ENCODE peak calls at places on chromosomes 11 and 22, in eight cellular contexts. J is stomach; R is stimulated activated CD4-positive, alpha-beta T cell treated with anti-CD3 and anti-CD28 coated beads, TNF-alpha, amount 100 ng/mL, for 4 hours; E is H4; G is IMR-90; N is tibial artery; T is GM12878; I is amygdala. L is an unnamed sample.

GRCh38 chr22:47218671-47219070 is 456.2 kb downstream of the TBC1D22A start:
- DNase-seq in J (peak), E (no peak), R (no peak), G (no peak), N (no peak), T (no peak), I (no peak), L (no peak)

GRCh38 chr11:13140028-13140870 is 131.1 kb downstream of the RASSF10 start:
- DNase-seq in E (peak), J (peak), T (peak), I (no peak), G (peak), N (no peak), R (no peak), L (no peak)

GRCh38 chr22:28441720-28442263 is 237.8 kb downstream of the TTC28 start:
- DNase-seq in R (no peak), J (no peak), T (no peak), G (no peak), E (no peak), N (no peak), I (no peak), L (no peak)

GRCh38 chr22:25153961-25154685 is 45.5 kb upstream of the CRYBB3 start:
- DNase-seq in R (no peak), I (no peak), T (no peak), G (no peak), E (peak), N (peak), J (peak), L (no peak)

GRCh38 chr22:43435851-43436535 is 24.2 kb downstream of the MPPED1 start:
- DNase-seq in T (no peak), R (no peak), N (no peak), J (peak), I (no peak), E (peak), G (no peak), L (no peak)

GRCh38 chr22:31143537-31143936 is 3.2 kb upstream of the PLA2G3 start:
- DNase-seq in T (no peak), J (no peak), I (no peak), R (no peak), G (no peak), N (no peak), E (no peak), L (no peak)

GRCh38 chr11:16811136-16812020 is 72.9 kb downstream of the C11orf58 start:
- DNase-seq in J (no peak), I (no peak), G (no peak), E (no peak), R (no peak), T (no peak), N (no peak), L (no peak)

GRCh38 chr11:121591405-121592033 is 138.8 kb upstream of the SORL1-AS1 start:
- DNase-seq in T (peak), R (peak), N (peak), I (no peak), G (peak), E (peak), J (peak), L (peak)

GRCh38 chr22:40233886-40234285 is 56.2 kb downstream of the TNRC6B start:
- DNase-seq in G (no peak), I (no peak), E (no peak), J (no peak), N (no peak), R (no peak), T (no peak), L (no peak)

GRCh38 chr11:113372317-113372716 is 15.3 kb upstream of the ANKK1 start:
- DNase-seq in R (no peak), N (no peak), E (no peak), G (peak), J (no peak), I (no peak), T (no peak), L (peak)

GRCh38 chr22:42013385-42013784 is 14.8 kb downstream of the WBP2NL start:
- DNase-seq in E (no peak), J (no peak), I (no peak), R (no peak), N (no peak), T (no peak), G (no peak), L (no peak)

GRCh38 chr11:85844439-85845051 is 10.6 kb upstream of the CCDC83 start:
- DNase-seq in T (no peak), R (no peak), N (no peak), J (no peak), G (peak), E (peak), I (no peak), L (peak)

GRCh38 chr11:704189-704798 is 1.7 kb upstream of the EPS8L2 start:
- DNase-seq in N (no peak), G (no peak), R (no peak), T (no peak), E (no peak), I (no peak), J (no peak), L (no peak)

GRCh38 chr11:126115253-126115540 is 52.5 kb upstream of the CDON start:
- DNase-seq in R (no peak), G (no peak), I (no peak), T (no peak), E (peak), J (peak), N (peak), L (no peak)

GRCh38 chr11:101323997-101324396 is 194.4 kb upstream of the PGR start:
- DNase-seq in T (no peak), G (no peak), N (no peak), E (peak), I (no peak), J (no peak), R (no peak), L (no peak)

GRCh38 chr22:29000641-29001040 is 61.0 kb downstream of the C22orf31 start:
- DNase-seq in N (no peak), T (no peak), E (no peak), R (no peak), J (no peak), G (no peak), I (no peak), L (no peak)